ENCODE peak calls at places on chromosomes 5 and 9, in five cellular contexts. Q is mesendoderm, I is IMR-90, F is H9, L is H1. H is an unnamed sample.

GRCh38 chr5:60395712-60396329 is 304.1 kb downstream of the DEPDC1B start:
- DNase-seq in Q (peak; percentile 55), I (no peak), F (peak; percentile 52), L (no peak), H (no peak)

GRCh38 chr5:59356813-59357381 is 536.6 kb downstream of the PDE4D start:
- DNase-seq in Q (peak; percentile 94), I (no peak), F (peak; percentile 77), L (peak; percentile 44), H (no peak)

GRCh38 chr9:130835441-130836298 is 616 bp downstream of the ABL1 start:
- DNase-seq in Q (peak; percentile 85), I (peak; percentile 61), F (no peak), L (no peak), H (no peak)

GRCh38 chr5:172411423-172412111 is 42.8 kb downstream of the SH3PXD2B start:
- DNase-seq in Q (no peak), I (peak; percentile 48), F (no peak), L (no peak), H (no peak)

GRCh38 chr5:172439785-172440480 is 14.4 kb downstream of the SH3PXD2B start:
- DNase-seq in Q (no peak), I (no peak), F (no peak), L (no peak), H (no peak)

GRCh38 chr5:96081276-96081858 is 119.7 kb upstream of the ELL2 start:
- DNase-seq in Q (no peak), I (peak; percentile 34), F (no peak), L (no peak), H (no peak)

GRCh38 chr9:134759913-134760312 is 118.3 kb downstream of the COL5A1 start:
- DNase-seq in Q (no peak), I (no peak), F (no peak), L (no peak), H (no peak)

GRCh38 chr5:145499483-145499882 is 335.7 kb downstream of the PRELID2 start:
- DNase-seq in Q (peak; percentile 26), I (peak; percentile 39), F (no peak), L (no peak), H (no peak)

GRCh38 chr5:42564689-42565356 is 141.6 kb downstream of the GHR start:
- DNase-seq in Q (no peak), I (no peak), F (no peak), L (no peak), H (no peak)

GRCh38 chr5:7261049-7261448 is 134.9 kb upstream of the ADCY2 start:
- DNase-seq in Q (peak; percentile 99), I (no peak), F (peak; percentile 94), L (peak; percentile 93), H (peak; percentile 78)

GRCh38 chr5:89128097-89128496 is 245.1 kb upstream of the MEF2C start:
- DNase-seq in Q (peak; percentile 44), I (peak; percentile 1), F (no peak), L (no peak), H (no peak)

GRCh38 chr5:31427013-31427783 is 104.7 kb downstream of the DROSHA start:
- DNase-seq in Q (peak; percentile 37), I (no peak), F (no peak), L (no peak), H (no peak)

GRCh38 chr5:154817815-154818214 is 32.6 kb downstream of the FAXDC2 start:
- DNase-seq in Q (no peak), I (no peak), F (no peak), L (no peak), H (no peak)

GRCh38 chr5:14209222-14209822 is 66.2 kb downstream of the TRIO start:
- DNase-seq in Q (no peak), I (no peak), F (no peak), L (no peak), H (no peak)

GRCh38 chr5:142120247-142120935 is 11.8 kb downstream of the NDFIP1 start:
- DNase-seq in Q (no peak), I (no peak), F (no peak), L (no peak), H (no peak)

GRCh38 chr9:120914953-120915352 is 11.6 kb downstream of the TRAF1 start:
- DNase-seq in Q (no peak), I (peak; percentile 82), F (no peak), L (no peak), H (no peak)

GRCh38 chr5:73436535-73437125 is 11.9 kb downstream of the FOXD1 start:
- DNase-seq in Q (peak; percentile 37), I (no peak), F (peak; percentile 46), L (no peak), H (no peak)

GRCh38 chr9:95985656-95986055 is 110.2 kb downstream of the ERCC6L2 start:
- DNase-seq in Q (no peak), I (no peak), F (no peak), L (no peak), H (no peak)

GRCh38 chr5:139710370-139711066 is 62.4 kb downstream of the CXXC5 start:
- DNase-seq in Q (peak; percentile 97), I (peak; percentile 39), F (peak; percentile 88), L (no peak), H (peak; percentile 75)

GRCh38 chr9:35844628-35845301 is 15.7 kb downstream of the TMEM8B start:
- DNase-seq in Q (peak; percentile 14), I (peak; percentile 94), F (no peak), L (no peak), H (no peak)

GRCh38 chr5:1463326-1464095 is 18.3 kb upstream of the SLC6A3 start:
- DNase-seq in Q (no peak), I (no peak), F (no peak), L (no peak), H (no peak)

GRCh38 chr9:133677126-133678010 is 41.2 kb downstream of the DBH start:
- DNase-seq in Q (no peak), I (no peak), F (no peak), L (no peak), H (no peak)

GRCh38 chr9:114910541-114910940 is 19.9 kb downstream of the TNFSF8 start:
- DNase-seq in Q (no peak), I (no peak), F (no peak), L (no peak), H (no peak)

GRCh38 chr9:131682261-131682660 is 57.6 kb downstream of the RAPGEF1 start:
- DNase-seq in Q (no peak), I (no peak), F (no peak), L (no peak), H (no peak)

DNA sequence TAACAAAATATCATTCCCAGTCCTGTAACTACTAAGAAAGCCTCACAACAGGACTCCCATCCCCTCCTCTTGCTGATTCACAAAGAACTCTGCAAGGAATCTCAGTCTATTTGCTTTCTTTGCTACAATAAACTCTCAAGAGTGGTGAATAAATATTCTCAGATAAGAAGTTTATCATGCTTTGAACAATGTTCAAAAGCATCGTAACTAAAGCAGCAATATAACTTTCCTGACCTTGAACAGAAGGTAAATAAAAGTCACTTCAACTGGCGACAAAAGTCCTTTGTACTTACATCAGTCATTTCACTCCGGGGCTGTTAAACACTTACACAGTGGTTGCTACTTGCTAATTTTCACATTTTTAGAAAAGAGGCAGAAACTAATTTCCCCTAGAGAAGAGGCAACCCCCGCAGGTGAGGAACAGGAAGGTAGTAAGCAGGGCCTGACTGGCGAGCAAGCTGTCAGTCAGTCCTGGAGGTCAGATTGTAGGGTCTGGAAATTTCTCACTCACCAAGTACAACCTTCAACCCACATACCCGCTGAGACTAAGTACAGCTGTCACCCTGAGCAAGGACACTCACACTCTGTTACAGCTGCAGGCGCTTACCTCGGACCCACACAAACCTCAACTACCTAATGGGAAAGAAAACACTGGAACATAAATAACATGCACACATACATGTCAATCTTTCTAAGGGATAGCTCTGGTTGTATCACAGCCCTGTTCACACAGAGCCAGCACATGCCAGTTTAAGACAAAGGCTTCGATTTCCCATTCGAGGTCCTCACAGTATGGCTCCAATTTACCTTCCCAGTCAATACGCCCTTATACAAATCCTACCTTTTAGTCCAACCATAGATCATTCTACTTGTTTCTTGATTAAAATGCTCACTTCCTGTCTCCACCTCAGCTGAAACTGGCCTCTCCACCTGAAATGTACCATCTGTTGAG is 104.6 kb upstream of the RETREG1 start:
- DNase-seq in Q (peak; percentile 37), I (no peak), F (no peak), L (no peak), H (no peak)
- H2BK15ac ChIP-seq in Q (no peak overlapping the region), I (no peak overlapping the region), F (no peak overlapping the region), L (no peak overlapping the region), H (no peak overlapping the region)

GRCh38 chr9:127768666-127769065 is 9.8 kb downstream of the SH2D3C start:
- DNase-seq in Q (no peak), I (no peak), F (no peak), L (no peak), H (no peak)

GRCh38 chr9:127769101-127769500 is 9.4 kb downstream of the SH2D3C start:
- DNase-seq in Q (no peak), I (no peak), F (no peak), L (no peak), H (no peak)

GRCh38 chr9:127767909-127768331 is 10.5 kb downstream of the SH2D3C start:
- DNase-seq in Q (peak; percentile 76), I (peak; percentile 41), F (no peak), L (no peak), H (no peak)

GRCh38 chr9:127765418-127765817 is 13.0 kb downstream of the SH2D3C start:
- DNase-seq in Q (no peak), I (no peak), F (no peak), L (no peak), H (no peak)

GRCh38 chr9:127767405-127767804 is 11.1 kb downstream of the SH2D3C start:
- DNase-seq in Q (no peak), I (no peak), F (no peak), L (no peak), H (no peak)
- H4K8ac ChIP-seq in Q (no peak overlapping the region), I (no peak overlapping the region), F (no peak overlapping the region), L (no peak overlapping the region), H (no peak overlapping the region)

GRCh38 chr9:4680750-4681149 is 1.4 kb downstream of the CDC37L1 start:
- DNase-seq in Q (no peak), I (peak; percentile 31), F (no peak), L (no peak), H (no peak)

GRCh38 chr9:4680178-4680535 is 788 bp downstream of the CDC37L1 start:
- DNase-seq in Q (no peak), I (no peak), F (no peak), L (no peak), H (no peak)

GRCh38 chr9:4678679-4679267 is 596 bp upstream of the CDC37L1 start:
- DNase-seq in Q (peak; percentile 55), I (peak; percentile 19), F (no peak), L (no peak), H (peak; percentile 12)

GRCh38 chr9:4677392-4677791 is 2.0 kb upstream of the CDC37L1 start:
- DNase-seq in Q (no peak), I (no peak), F (no peak), L (no peak), H (no peak)

GRCh38 chr9:4679268-4680177 is at the start of gene CDC37L1:
- DNase-seq in Q (peak; percentile 98), I (peak; percentile 94), F (peak; percentile 97), L (peak; percentile 85), H (peak; percentile 93)
- H3K4me2 ChIP-seq in Q (peak within 1 kb of the TSS; percentile 94), I (peak within 1 kb of the TSS; percentile 97), F (peak within 1 kb of the TSS; percentile 93), L (peak within 1 kb of the TSS; percentile 82), H (peak within 1 kb of the TSS; percentile 84)

GRCh38 chr9:84354035-84354434 is 13.5 kb upstream of the SLC28A3 start:
- DNase-seq in Q (no peak), I (no peak), F (no peak), L (no peak), H (no peak)
- H2BK15ac ChIP-seq in Q (no peak overlapping the region), I (no peak overlapping the region), F (no peak overlapping the region), L (no peak overlapping the region), H (no peak overlapping the region)

H was measured in neuronal stem cell.